ENCODE peak calls at places on chromosomes 2 and 18, in five cellular contexts. U is CD8-positive, alpha-beta T cell; O is RPMI7951; W is NCI-H1436; Z is T-cell. J is an unnamed sample.

GRCh38 chr18:3885209-3885792 is 435.3 kb downstream of the TGIF1 start:
- DNase-seq in Z (no peak), O (no peak), W (no peak), U (no peak), J (peak; percentile 16)

GRCh38 chr18:63379639-63379962 is 12.6 kb upstream of the KDSR start:
- DNase-seq in Z (no peak), O (no peak), W (no peak), U (no peak), J (peak; percentile 2)

GRCh38 chr2:171430516-171431410 is 3.0 kb downstream of the METTL8 start:
- DNase-seq in U (no peak), O (no peak), W (no peak), Z (no peak), J (no peak)

GRCh38 chr2:27078267-27079194 is at the start of gene EMILIN1:
- DNase-seq in Z (no peak), U (no peak), O (peak; percentile 97), W (no peak), J (no peak)

GRCh38 chr2:207676827-207677354 is 34.5 kb upstream of the CCNYL1 start:
- DNase-seq in O (peak; percentile 78), Z (no peak), U (no peak), W (no peak), J (peak; percentile 58)

GRCh38 chr2:221060335-221060734 is 511.8 kb downstream of the EPHA4 start:
- DNase-seq in W (no peak), Z (no peak), O (no peak), U (no peak), J (no peak)

GRCh38 chr2:178392215-178392614 is 58.8 kb downstream of the PRKRA start:
- DNase-seq in O (peak; percentile 51), U (no peak), W (no peak), Z (no peak), J (no peak)

GRCh38 chr2:19321946-19322345 is 36.5 kb downstream of the OSR1 start:
- DNase-seq in U (no peak), W (no peak), Z (no peak), O (peak; percentile 36), J (no peak)

GRCh38 chr2:100588071-100588786 is 25.4 kb downstream of the PDCL3 start:
- DNase-seq in Z (peak; percentile 17), U (peak; percentile 25), O (peak; percentile 89), W (no peak), J (peak; percentile 46)

GRCh38 chr2:108988796-108989713 is at the start of gene EDAR:
- DNase-seq in O (peak; percentile 14), U (peak; percentile 52), Z (peak; percentile 48), W (peak; percentile 4), J (peak; percentile 89)

GRCh38 chr2:43082111-43082877 is 144.1 kb downstream of the ZFP36L2 start:
- DNase-seq in U (no peak), O (peak; percentile 99), W (no peak), Z (no peak), J (peak; percentile 73)